ENCODE peak calls at places on chromosomes 4 and X, in ten cellular contexts. One of them, this sample, is unnamed. For H3K27me3, the result is how much of the 10 kb centered on the place peaks cover.

GRCh38 chr4:169244210-169244609 is 26.5 kb downstream of the SH3RF1 start:
- DNase-seq in transverse colon: no peak
- DNase-seq in upper lobe of right lung: no peak
- DNase-seq in GM06990: no peak
- DNase-seq in cardiac muscle cell: peak
- DNase-seq in upper lobe of left lung: no peak
- DNase-seq in endodermal cell: no peak
- DNase-seq in ovary: no peak
- DNase-seq in testis: no peak
- DNase-seq in spleen: no peak
- DNase-seq in this sample: no peak

GRCh38 chrX:45322382-45322781 is 121.7 kb upstream of the DIPK2B start:
- DNase-seq in transverse colon: peak
- DNase-seq in upper lobe of right lung: no peak
- DNase-seq in GM06990: no peak
- DNase-seq in cardiac muscle cell: peak
- DNase-seq in upper lobe of left lung: peak
- DNase-seq in endodermal cell: peak
- DNase-seq in ovary: peak
- DNase-seq in testis: peak
- DNase-seq in spleen: no peak
- DNase-seq in this sample: no peak

GRCh38 chr4:125518281-125518680 is 203.5 kb downstream of the FAT4 start:
- DNase-seq in transverse colon: no peak
- DNase-seq in upper lobe of right lung: no peak
- DNase-seq in GM06990: no peak
- DNase-seq in cardiac muscle cell: no peak
- DNase-seq in upper lobe of left lung: no peak
- DNase-seq in endodermal cell: no peak
- DNase-seq in ovary: no peak
- DNase-seq in testis: no peak
- DNase-seq in spleen: no peak
- DNase-seq in this sample: no peak

GRCh38 chrX:34559325-34559724 is 97.8 kb downstream of the TMEM47 start:
- DNase-seq in transverse colon: no peak
- DNase-seq in upper lobe of right lung: no peak
- DNase-seq in GM06990: peak
- DNase-seq in cardiac muscle cell: peak
- DNase-seq in upper lobe of left lung: no peak
- DNase-seq in endodermal cell: peak
- DNase-seq in ovary: no peak
- DNase-seq in testis: no peak
- DNase-seq in spleen: no peak
- DNase-seq in this sample: no peak

GRCh38 chrX:44903107-44903506 is 30.1 kb downstream of the KDM6A start:
- DNase-seq in transverse colon: no peak
- DNase-seq in upper lobe of right lung: no peak
- DNase-seq in GM06990: peak
- DNase-seq in cardiac muscle cell: peak
- DNase-seq in upper lobe of left lung: no peak
- DNase-seq in endodermal cell: no peak
- DNase-seq in ovary: no peak
- DNase-seq in testis: no peak
- DNase-seq in spleen: no peak
- DNase-seq in this sample: no peak

GRCh38 chr4:55017406-55017805 is 108.0 kb downstream of the KDR start:
- DNase-seq in transverse colon: no peak
- DNase-seq in upper lobe of right lung: no peak
- DNase-seq in GM06990: no peak
- DNase-seq in cardiac muscle cell: no peak
- DNase-seq in upper lobe of left lung: no peak
- DNase-seq in endodermal cell: no peak
- DNase-seq in ovary: no peak
- DNase-seq in testis: no peak
- DNase-seq in spleen: no peak
- DNase-seq in this sample: no peak

GRCh38 chr4:14143892-14144291 is 516.4 kb upstream of the BOD1L1 start:
- DNase-seq in transverse colon: no peak
- DNase-seq in upper lobe of right lung: no peak
- DNase-seq in GM06990: no peak
- DNase-seq in cardiac muscle cell: no peak
- DNase-seq in upper lobe of left lung: no peak
- DNase-seq in endodermal cell: no peak
- DNase-seq in ovary: no peak
- DNase-seq in testis: no peak
- DNase-seq in spleen: no peak
- DNase-seq in this sample: no peak

GRCh38 chr4:3483471-3483921 is 20.4 kb downstream of the DOK7 start:
- DNase-seq in transverse colon: no peak
- DNase-seq in upper lobe of right lung: no peak
- DNase-seq in GM06990: no peak
- DNase-seq in cardiac muscle cell: no peak
- DNase-seq in upper lobe of left lung: no peak
- DNase-seq in endodermal cell: no peak
- DNase-seq in ovary: no peak
- DNase-seq in testis: no peak
- DNase-seq in spleen: no peak
- DNase-seq in this sample: no peak

GRCh38 chr4:61827907-61828328 is 627.8 kb downstream of the ADGRL3 start:
- DNase-seq in transverse colon: no peak
- DNase-seq in upper lobe of right lung: no peak
- DNase-seq in GM06990: no peak
- DNase-seq in cardiac muscle cell: no peak
- DNase-seq in upper lobe of left lung: no peak
- DNase-seq in endodermal cell: no peak
- DNase-seq in ovary: no peak
- DNase-seq in testis: no peak
- DNase-seq in spleen: no peak
- DNase-seq in this sample: no peak

GRCh38 chr4:119136541-119136940 is 909 bp downstream of the MYOZ2 start:
- DNase-seq in transverse colon: no peak
- DNase-seq in upper lobe of right lung: no peak
- DNase-seq in GM06990: no peak
- DNase-seq in cardiac muscle cell: peak
- DNase-seq in upper lobe of left lung: no peak
- DNase-seq in endodermal cell: no peak
- DNase-seq in ovary: no peak
- DNase-seq in testis: no peak
- DNase-seq in spleen: no peak
- DNase-seq in this sample: no peak

GRCh38 chr4:189502841-189503240 is 437.8 kb upstream of the FRG1 start:
- DNase-seq in transverse colon: no peak
- DNase-seq in upper lobe of right lung: no peak
- DNase-seq in GM06990: no peak
- DNase-seq in cardiac muscle cell: no peak
- DNase-seq in upper lobe of left lung: no peak
- DNase-seq in endodermal cell: no peak
- DNase-seq in ovary: no peak
- DNase-seq in testis: no peak
- DNase-seq in spleen: no peak
- DNase-seq in this sample: no peak

GRCh38 chrX:3518870-3519269 is 172.4 kb upstream of the MXRA5 start:
- DNase-seq in transverse colon: peak
- DNase-seq in upper lobe of right lung: no peak
- DNase-seq in GM06990: no peak
- DNase-seq in cardiac muscle cell: peak
- DNase-seq in upper lobe of left lung: no peak
- DNase-seq in endodermal cell: no peak
- DNase-seq in ovary: no peak
- DNase-seq in testis: no peak
- DNase-seq in spleen: no peak
- DNase-seq in this sample: no peak

GRCh38 chrX:105698386-105698785 is 124.0 kb upstream of the NRK start:
- DNase-seq in transverse colon: no peak
- DNase-seq in upper lobe of right lung: no peak
- DNase-seq in GM06990: no peak
- DNase-seq in cardiac muscle cell: no peak
- DNase-seq in upper lobe of left lung: no peak
- DNase-seq in endodermal cell: no peak
- DNase-seq in ovary: no peak
- DNase-seq in testis: no peak
- DNase-seq in spleen: no peak
- DNase-seq in this sample: no peak

GRCh38 chr4:4888695-4889094 is 29.2 kb downstream of the MSX1 start:
- DNase-seq in transverse colon: no peak
- DNase-seq in upper lobe of right lung: no peak
- DNase-seq in GM06990: no peak
- DNase-seq in cardiac muscle cell: no peak
- DNase-seq in upper lobe of left lung: no peak
- DNase-seq in endodermal cell: peak
- DNase-seq in ovary: no peak
- DNase-seq in testis: no peak
- DNase-seq in spleen: no peak
- DNase-seq in this sample: no peak

DNA sequence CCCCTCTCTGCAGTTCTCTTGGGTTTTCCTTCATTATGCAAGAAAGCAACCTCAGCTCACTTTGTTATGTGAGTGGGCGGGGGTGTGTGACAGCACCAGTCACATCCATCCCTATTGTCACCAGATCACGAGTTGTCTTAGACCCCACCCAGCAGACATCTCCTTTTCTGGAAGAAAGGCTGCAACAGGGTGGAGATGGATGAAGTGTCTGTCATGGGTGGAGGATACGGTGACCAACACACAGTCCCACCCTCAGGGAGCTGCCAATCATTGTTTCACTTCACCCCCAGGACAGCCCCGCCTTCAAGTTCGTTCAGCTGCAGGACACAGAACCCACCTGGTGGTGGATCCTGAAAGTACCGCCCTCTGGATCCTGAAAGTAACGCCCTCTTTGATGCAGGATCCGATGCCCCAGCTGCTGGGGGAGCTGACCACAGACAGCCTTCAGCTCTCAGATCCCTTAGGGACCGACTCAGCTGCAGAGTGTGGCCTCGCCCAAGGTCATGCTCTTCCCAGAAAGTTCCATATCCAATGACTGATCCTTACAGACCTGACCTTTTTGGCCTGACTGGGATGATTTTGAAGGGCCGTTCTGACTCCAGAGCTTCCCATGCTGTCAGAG is 79.7 kb downstream of the SMIM20 start:
- DNase-seq in transverse colon: peak
- DNase-seq in upper lobe of right lung: no peak
- DNase-seq in GM06990: peak
- DNase-seq in cardiac muscle cell: peak
- DNase-seq in upper lobe of left lung: no peak
- DNase-seq in endodermal cell: peak
- DNase-seq in ovary: no peak
- DNase-seq in testis: no peak
- DNase-seq in spleen: no peak
- DNase-seq in this sample: peak
- TF ChIP-seq CTCF in transverse colon: no peak
- TF ChIP-seq CTCF in upper lobe of right lung: peak
- TF ChIP-seq CTCF in GM06990: peak
- TF ChIP-seq CTCF in cardiac muscle cell: peak
- TF ChIP-seq CTCF in upper lobe of left lung: no peak
- TF ChIP-seq CTCF in endodermal cell: peak
- TF ChIP-seq CTCF in ovary: no peak
- TF ChIP-seq CTCF in testis: no peak
- TF ChIP-seq CTCF in spleen: no peak
- TF ChIP-seq CTCF in this sample: peak

DNA sequence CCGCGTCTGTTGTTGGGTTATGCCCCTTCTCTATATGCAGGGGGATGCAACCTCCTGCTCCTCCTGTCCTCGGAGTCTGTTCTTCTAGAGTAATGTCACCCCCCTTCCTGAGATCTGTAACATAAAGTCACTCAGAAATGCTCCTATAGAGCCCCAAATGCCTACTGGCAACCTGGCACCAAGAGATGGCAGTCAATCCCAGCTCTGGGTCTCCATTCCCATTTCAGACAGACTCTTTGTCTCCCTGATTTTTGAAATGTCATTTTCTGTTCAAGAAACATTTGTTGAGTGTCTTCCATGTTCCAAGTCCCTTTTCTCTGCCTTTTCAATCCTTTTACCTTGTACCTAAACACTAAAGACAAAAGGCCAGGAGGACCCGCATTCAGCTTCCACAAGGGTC is 9.6 kb upstream of the PRDM8 start:
- DNase-seq in transverse colon: no peak
- DNase-seq in upper lobe of right lung: no peak
- DNase-seq in GM06990: no peak
- DNase-seq in cardiac muscle cell: no peak
- DNase-seq in upper lobe of left lung: no peak
- DNase-seq in endodermal cell: no peak
- DNase-seq in ovary: no peak
- DNase-seq in testis: no peak
- DNase-seq in spleen: no peak
- DNase-seq in this sample: no peak
- H3K27me3 ChIP-seq in transverse colon: half or more
- H3K27me3 ChIP-seq in upper lobe of right lung: half or more
- H3K27me3 ChIP-seq in GM06990: under half
- H3K27me3 ChIP-seq in cardiac muscle cell: half or more
- H3K27me3 ChIP-seq in upper lobe of left lung: under half
- H3K27me3 ChIP-seq in endodermal cell: half or more
- H3K27me3 ChIP-seq in ovary: under half
- H3K27me3 ChIP-seq in testis: under half
- H3K27me3 ChIP-seq in spleen: half or more
- H3K27me3 ChIP-seq in this sample: under half

DNA sequence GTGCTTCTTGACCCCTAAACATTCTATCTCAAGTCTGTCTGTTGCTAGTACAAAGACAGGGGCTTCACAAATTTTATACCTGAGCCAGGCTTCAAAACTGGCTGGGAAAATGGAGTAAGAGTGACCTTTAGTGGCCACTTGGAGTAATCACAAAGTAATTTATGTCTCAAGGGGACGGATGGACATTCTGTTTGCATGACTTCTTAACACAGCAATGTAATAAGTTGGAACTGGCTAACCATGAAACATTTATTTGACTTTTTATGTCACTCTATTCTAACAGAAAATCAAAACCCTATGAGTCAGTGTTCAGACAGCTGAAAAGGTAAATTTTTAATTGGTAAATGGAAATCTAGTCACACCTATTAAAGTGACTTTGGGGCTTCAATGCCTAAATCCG is 600.6 kb downstream of the ANKRD50 start:
- DNase-seq in transverse colon: no peak
- DNase-seq in upper lobe of right lung: no peak
- DNase-seq in GM06990: no peak
- DNase-seq in cardiac muscle cell: peak
- DNase-seq in upper lobe of left lung: no peak
- DNase-seq in endodermal cell: peak
- DNase-seq in ovary: no peak
- DNase-seq in testis: peak
- DNase-seq in spleen: no peak
- DNase-seq in this sample: no peak
- TF ChIP-seq CTCF in transverse colon: peak
- TF ChIP-seq CTCF in upper lobe of right lung: peak
- TF ChIP-seq CTCF in GM06990: peak
- TF ChIP-seq CTCF in cardiac muscle cell: peak
- TF ChIP-seq CTCF in upper lobe of left lung: peak
- TF ChIP-seq CTCF in endodermal cell: peak
- TF ChIP-seq CTCF in ovary: peak
- TF ChIP-seq CTCF in testis: peak
- TF ChIP-seq CTCF in spleen: peak
- TF ChIP-seq CTCF in this sample: peak

DNA sequence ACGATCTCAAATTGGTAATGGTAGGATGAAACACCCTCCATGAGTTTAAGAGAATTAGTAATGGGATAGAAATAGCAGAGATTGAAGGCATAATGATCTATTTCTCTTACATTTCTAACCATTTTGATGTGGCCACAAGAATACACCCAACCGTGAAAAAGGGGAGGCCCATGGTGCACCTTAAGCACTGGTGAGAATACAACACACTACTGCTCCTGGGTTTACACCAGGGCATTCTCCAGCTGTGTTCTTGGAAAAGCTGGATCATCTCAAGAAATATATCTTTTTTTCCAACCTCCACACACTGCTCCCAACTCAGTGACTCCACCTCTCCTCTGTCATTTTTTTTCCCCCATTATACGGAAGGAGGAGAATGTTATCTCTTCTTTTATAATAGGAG is 1.5 kb downstream of the QRFPR start:
- DNase-seq in transverse colon: no peak
- DNase-seq in upper lobe of right lung: no peak
- DNase-seq in GM06990: no peak
- DNase-seq in cardiac muscle cell: no peak
- DNase-seq in upper lobe of left lung: no peak
- DNase-seq in endodermal cell: no peak
- DNase-seq in ovary: no peak
- DNase-seq in testis: no peak
- DNase-seq in spleen: no peak
- DNase-seq in this sample: no peak
- H3K27me3 ChIP-seq in transverse colon: half or more
- H3K27me3 ChIP-seq in upper lobe of right lung: half or more
- H3K27me3 ChIP-seq in GM06990: under half
- H3K27me3 ChIP-seq in cardiac muscle cell: under half
- H3K27me3 ChIP-seq in upper lobe of left lung: under half
- H3K27me3 ChIP-seq in endodermal cell: under half
- H3K27me3 ChIP-seq in ovary: under half
- H3K27me3 ChIP-seq in testis: under half
- H3K27me3 ChIP-seq in spleen: under half
- H3K27me3 ChIP-seq in this sample: under half

This sample was measured in BE2C.